ENCODE peak calls at places on chromosomes 3 and 15, in nine cellular contexts. G, A, E, B, Q, C, M, H and R are unnamed samples.

GRCh38 chr15:98714906-98715305 is 66.6 kb downstream of the IGF1R start:
- DNase-seq in G (no peak), A (no peak), E (no peak), B (no peak), Q (no peak), C (no peak), M (no peak), H (peak), R (no peak)

GRCh38 chr3:157122116-157122515 is 37.8 kb downstream of the CCNL1 start:
- DNase-seq in G (no peak), A (no peak), E (no peak), B (peak), Q (no peak), C (no peak), M (no peak), H (no peak), R (no peak)

GRCh38 chr15:101361418-101361817 is 66.4 kb upstream of the SNRPA1 start:
- DNase-seq in G (no peak), A (no peak), E (no peak), B (no peak), Q (no peak), C (no peak), M (no peak), H (no peak), R (no peak)

GRCh38 chr15:45050587-45050986 is 27.6 kb downstream of the SORD start:
- DNase-seq in G (no peak), A (no peak), E (no peak), B (no peak), Q (no peak), C (no peak), M (no peak), H (no peak), R (no peak)

GRCh38 chr15:91537868-91538267 is 315.6 kb upstream of the SLCO3A1 start:
- DNase-seq in G (no peak), A (no peak), E (peak), B (no peak), Q (no peak), C (no peak), M (no peak), H (no peak), R (no peak)

GRCh38 chr3:108202080-108202479 is 20.1 kb downstream of the IFT57 start:
- DNase-seq in G (no peak), A (no peak), E (peak), B (no peak), Q (no peak), C (no peak), M (no peak), H (no peak), R (peak)

GRCh38 chr3:126676919-126677705 is 22.2 kb upstream of the TXNRD3 start:
- DNase-seq in G (no peak), A (no peak), E (no peak), B (no peak), Q (no peak), C (no peak), M (no peak), H (no peak), R (no peak)

GRCh38 chr3:98972720-98973119 is 71.2 kb upstream of the DCBLD2 start:
- DNase-seq in G (no peak), A (no peak), E (no peak), B (no peak), Q (no peak), C (no peak), M (no peak), H (no peak), R (no peak)

GRCh38 chr15:52071570-52071969 is 41.0 kb downstream of the BCL2L10 start:
- DNase-seq in G (no peak), A (no peak), E (no peak), B (no peak), Q (peak), C (no peak), M (no peak), H (no peak), R (no peak)

GRCh38 chr3:177224406-177224805 is 27.1 kb upstream of the TBL1XR1 start:
- DNase-seq in G (no peak), A (no peak), E (no peak), B (no peak), Q (no peak), C (no peak), M (no peak), H (no peak), R (no peak)

GRCh38 chr15:64895285-64896065 is 16.2 kb upstream of the ANKDD1A start:
- DNase-seq in G (no peak), A (no peak), E (no peak), B (peak), Q (no peak), C (peak), M (no peak), H (peak), R (peak)

GRCh38 chr15:52822475-52822874 is 32.3 kb upstream of the ONECUT1 start:
- DNase-seq in G (no peak), A (no peak), E (no peak), B (no peak), Q (no peak), C (no peak), M (no peak), H (no peak), R (no peak)

GRCh38 chr15:97661796-97662195 is 298.7 kb upstream of the ARRDC4 start:
- DNase-seq in G (no peak), A (no peak), E (no peak), B (no peak), Q (no peak), C (no peak), M (no peak), H (no peak), R (no peak)

GRCh38 chr15:68414591-68414990 is 17.4 kb downstream of the ITGA11 start:
- DNase-seq in G (no peak), A (no peak), E (no peak), B (no peak), Q (no peak), C (no peak), M (no peak), H (no peak), R (no peak)

GRCh38 chr3:50177346-50177745 is 14.1 kb upstream of the GNAT1 start:
- DNase-seq in G (no peak), A (no peak), E (no peak), B (no peak), Q (no peak), C (no peak), M (no peak), H (peak), R (no peak)

GRCh38 chr15:90870354-90871096 is 2.1 kb downstream of the FURIN start:
- DNase-seq in G (no peak), A (no peak), E (no peak), B (peak), Q (no peak), C (no peak), M (no peak), H (no peak), R (no peak)

GRCh38 chr15:81524496-81524895 is 150.5 kb upstream of the TMC3 start:
- DNase-seq in G (no peak), A (no peak), E (no peak), B (no peak), Q (no peak), C (no peak), M (no peak), H (no peak), R (no peak)

GRCh38 chr3:122940628-122941086 is 86.9 kb downstream of the SEMA5B start:
- DNase-seq in G (no peak), A (peak), E (no peak), B (no peak), Q (no peak), C (no peak), M (no peak), H (peak), R (no peak)

GRCh38 chr3:124277516-124277890 is 285.6 kb upstream of the ROPN1 start:
- DNase-seq in G (no peak), A (no peak), E (no peak), B (peak), Q (no peak), C (no peak), M (no peak), H (peak), R (no peak)

GRCh38 chr3:51968175-51968681 is 974 bp upstream of the PCBP4 start:
- DNase-seq in G (no peak), A (peak), E (no peak), B (no peak), Q (no peak), C (no peak), M (no peak), H (peak), R (no peak)

GRCh38 chr3:177468331-177468730 is 271.0 kb upstream of the TBL1XR1 start:
- DNase-seq in G (no peak), A (no peak), E (no peak), B (peak), Q (no peak), C (no peak), M (no peak), H (no peak), R (no peak)

GRCh38 chr3:31086698-31087097 is 192.2 kb upstream of the GADL1 start:
- DNase-seq in G (no peak), A (peak), E (no peak), B (no peak), Q (peak), C (no peak), M (no peak), H (no peak), R (no peak)

GRCh38 chr15:83734487-83734886 is 80.6 kb downstream of the ADAMTSL3 start:
- DNase-seq in G (no peak), A (peak), E (no peak), B (no peak), Q (no peak), C (no peak), M (no peak), H (peak), R (no peak)

GRCh38 chr3:182785142-182785541 is 8.2 kb upstream of the ATP11B start:
- DNase-seq in G (no peak), A (no peak), E (no peak), B (no peak), Q (no peak), C (no peak), M (no peak), H (no peak), R (no peak)

GRCh38 chr3:32794487-32795308 is 23.1 kb upstream of the TRIM71 start:
- DNase-seq in G (no peak), A (no peak), E (no peak), B (no peak), Q (no peak), C (no peak), M (no peak), H (no peak), R (no peak)

GRCh38 chr3:2985479-2985878 is 124.7 kb downstream of the IL5RA start:
- DNase-seq in G (no peak), A (no peak), E (no peak), B (no peak), Q (no peak), C (no peak), M (no peak), H (no peak), R (no peak)

GRCh38 chr15:31740203-31740602 is 290.1 kb upstream of the CHRNA7 start:
- DNase-seq in G (no peak), A (peak), E (no peak), B (no peak), Q (no peak), C (no peak), M (no peak), H (no peak), R (no peak)

GRCh38 chr3:45966969-45967640 is 23.8 kb downstream of the CXCR6 start:
- DNase-seq in G (no peak), A (no peak), E (no peak), B (no peak), Q (no peak), C (no peak), M (no peak), H (peak), R (no peak)